ENCODE peak calls at places on chromosome 12, in four cellular contexts. T, D, N and B are unnamed samples.

GRCh38 chr12:132557969-132558856 is 52.2 kb downstream of the LRCOL1 start:
- DNase-seq in T (no peak), D (no peak), N (no peak), B (no peak)

GRCh38 chr12:3123729-3124128 is 46.5 kb downstream of the TSPAN9 start:
- DNase-seq in T (no peak), D (no peak), N (peak), B (no peak)

GRCh38 chr12:74899031-74899829 is 310.4 kb downstream of the KCNC2 start:
- DNase-seq in T (no peak), D (no peak), N (no peak), B (no peak)

GRCh38 chr12:32662665-32663064 is 16.4 kb upstream of the DNM1L start:
- DNase-seq in T (no peak), D (no peak), N (no peak), B (no peak)

GRCh38 chr12:123109319-123109772 is 41.5 kb downstream of the PITPNM2 start:
- DNase-seq in T (no peak), D (no peak), N (no peak), B (no peak)

GRCh38 chr12:13000935-13001724 is 1.1 kb upstream of the HEBP1 start:
- DNase-seq in T (peak), D (no peak), N (peak), B (no peak)

GRCh38 chr12:74129702-74130101 is 407.9 kb upstream of the ATXN7L3B start:
- DNase-seq in T (no peak), D (no peak), N (no peak), B (no peak)

GRCh38 chr12:21677622-21678277 is 20.1 kb upstream of the LDHB start:
- DNase-seq in T (no peak), D (no peak), N (no peak), B (no peak)

GRCh38 chr12:29844667-29845066 is 60.9 kb upstream of the TMTC1 start:
- DNase-seq in T (no peak), D (no peak), N (peak), B (no peak)

GRCh38 chr12:115849262-115849943 is 428.1 kb downstream of the MED13L start:
- DNase-seq in T (no peak), D (no peak), N (no peak), B (no peak)

GRCh38 chr12:11653215-11653753 is 3.8 kb downstream of the ETV6 start:
- DNase-seq in T (no peak), D (no peak), N (peak), B (peak)

GRCh38 chr12:6763380-6763779 is 2.8 kb upstream of the PTMS start:
- DNase-seq in T (no peak), D (no peak), N (no peak), B (no peak)
- H3K4me3 ChIP-seq in T (no peak), D (no peak), N (no peak), B (no peak)

GRCh38 chr12:41228066-41228820 is 40.1 kb downstream of the PDZRN4 start:
- DNase-seq in T (no peak), D (no peak), N (no peak), B (no peak)
- TF ChIP-seq CTCF in T (no peak), D (no peak), N (no peak), B (no peak)

GRCh38 chr12:6851153-6851920 is at the start of gene CDCA3:
- DNase-seq in T (peak), D (peak), N (peak), B (peak)

GRCh38 chr12:6850796-6851152 is 312 bp downstream of the CDCA3 start:
- DNase-seq in T (no peak), D (no peak), N (no peak), B (no peak)

GRCh38 chr12:6849976-6850560 is 1.0 kb downstream of the CDCA3 start:
- DNase-seq in T (no peak), D (no peak), N (no peak), B (no peak)

GRCh38 chr12:6847676-6848075 is 3.4 kb downstream of the CDCA3 start:
- DNase-seq in T (no peak), D (no peak), N (no peak), B (no peak)

GRCh38 chr12:6849427-6849826 is 1.7 kb downstream of the CDCA3 start:
- DNase-seq in T (no peak), D (no peak), N (no peak), B (no peak)
- H3K4me3 ChIP-seq in T (no peak), D (no peak), N (no peak), B (peak)

DNA sequence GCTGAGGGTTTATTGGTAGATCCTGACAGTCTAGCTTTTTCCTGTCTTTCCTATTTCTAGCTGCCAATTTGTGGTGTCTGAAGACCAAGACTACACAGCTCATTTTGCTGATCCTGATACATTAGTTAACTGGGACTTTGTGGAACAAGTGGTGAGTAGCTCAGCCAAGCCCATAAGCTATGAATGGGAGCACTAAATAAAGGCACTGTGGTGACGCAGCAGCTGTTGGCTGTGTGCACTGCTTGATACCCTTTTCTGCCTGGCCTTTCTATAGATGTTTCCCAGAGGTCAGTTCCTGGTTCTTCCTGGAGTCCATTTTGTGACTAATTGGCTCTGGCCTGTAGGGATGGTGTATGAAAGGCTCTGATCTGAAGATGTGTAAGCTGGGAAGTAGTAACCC is 20.5 kb downstream of the RNF10 start:
- DNase-seq in T (no peak), D (no peak), N (no peak), B (no peak)
- TF ChIP-seq CTCF in T (no peak), D (no peak), N (no peak), B (no peak)

GRCh38 chr12:38736821-38737220 is 168.6 kb downstream of the CPNE8 start:
- DNase-seq in T (no peak), D (no peak), N (peak), B (no peak)
- H3K4me3 ChIP-seq in T (no peak), D (no peak), N (no peak), B (no peak)

DNA sequence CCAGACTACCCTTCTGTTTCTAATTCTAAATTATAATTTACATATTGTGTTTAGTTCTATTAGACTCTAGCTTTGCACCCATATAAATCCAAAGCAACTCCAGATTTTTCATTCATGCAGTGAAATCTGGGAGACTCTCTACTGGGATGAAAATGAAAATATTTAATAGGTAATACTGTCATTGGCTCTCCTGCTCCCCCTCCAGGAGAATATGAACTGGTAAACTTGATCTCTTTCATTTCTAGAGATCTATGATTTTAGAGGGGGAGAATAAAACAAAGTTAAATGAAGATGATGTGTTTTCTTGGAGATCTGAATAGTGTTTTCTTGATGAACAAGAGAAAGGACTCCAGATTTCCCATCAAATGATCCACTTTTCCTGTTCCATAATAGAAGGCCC is 104.3 kb upstream of the TMCC3 start:
- DNase-seq in T (no peak), D (no peak), N (peak), B (no peak)
- TF ChIP-seq CTCF in T (no peak), D (peak), N (peak), B (no peak)

GRCh38 chr12:49539406-49540228 is 787 bp downstream of the KCNH3 start:
- DNase-seq in T (no peak), D (no peak), N (no peak), B (no peak)
- H3K4me3 ChIP-seq in T (no peak), D (peak), N (no peak), B (no peak)

GRCh38 chr12:6336859-6337744 is 4.8 kb downstream of the TNFRSF1A start:
- DNase-seq in T (no peak), D (no peak), N (peak), B (no peak)

GRCh38 chr12:6337958-6338406 is 3.9 kb downstream of the TNFRSF1A start:
- DNase-seq in T (no peak), D (no peak), N (peak), B (no peak)

GRCh38 chr12:6334940-6335450 is 6.9 kb downstream of the TNFRSF1A start:
- DNase-seq in T (peak), D (no peak), N (peak), B (no peak)

GRCh38 chr12:6335451-6336078 is 6.3 kb downstream of the TNFRSF1A start:
- DNase-seq in T (peak), D (no peak), N (peak), B (peak)

DNA sequence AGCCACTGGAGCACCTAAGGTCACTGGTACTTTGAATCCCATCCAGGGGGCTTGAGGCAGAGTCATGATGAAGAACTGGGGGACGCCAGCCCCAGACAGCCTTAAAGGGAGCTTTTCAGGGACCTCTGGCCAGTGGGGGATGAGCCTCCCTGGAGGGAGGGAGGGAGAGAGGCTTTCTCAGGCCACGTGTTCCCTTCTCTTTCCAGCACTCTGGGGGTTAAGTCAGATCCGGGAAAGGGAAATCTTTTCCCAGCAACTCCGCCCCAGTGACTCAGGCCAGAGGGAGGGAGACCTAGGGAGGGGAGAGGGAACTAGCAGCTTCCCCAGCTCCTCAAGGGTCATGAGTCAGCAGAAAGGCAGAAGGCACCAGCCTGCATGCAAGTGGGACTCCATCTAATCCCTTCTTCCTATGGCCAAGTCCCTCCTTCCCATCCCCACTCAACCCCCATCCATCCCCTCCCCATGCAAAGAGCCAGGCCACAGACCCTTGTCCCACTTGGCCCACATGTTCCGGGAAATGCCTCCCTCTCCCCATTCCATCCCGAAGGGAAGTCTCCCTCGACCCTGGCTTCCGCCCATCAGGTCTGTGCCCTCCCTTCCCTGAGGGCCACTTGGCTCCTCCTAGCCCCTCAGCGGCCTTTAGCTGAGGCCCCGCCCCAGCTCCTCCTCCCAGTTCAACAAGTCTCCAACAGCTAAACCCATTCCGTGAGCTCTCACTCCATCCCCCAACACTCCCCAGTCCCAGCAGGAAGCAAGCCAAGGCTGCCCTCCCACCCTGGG is 5.6 kb downstream of the TNFRSF1A start:
- DNase-seq in T (peak), D (peak), N (peak), B (no peak)
- TF ChIP-seq CTCF in T (no peak), D (no peak), N (no peak), B (no peak)

DNA sequence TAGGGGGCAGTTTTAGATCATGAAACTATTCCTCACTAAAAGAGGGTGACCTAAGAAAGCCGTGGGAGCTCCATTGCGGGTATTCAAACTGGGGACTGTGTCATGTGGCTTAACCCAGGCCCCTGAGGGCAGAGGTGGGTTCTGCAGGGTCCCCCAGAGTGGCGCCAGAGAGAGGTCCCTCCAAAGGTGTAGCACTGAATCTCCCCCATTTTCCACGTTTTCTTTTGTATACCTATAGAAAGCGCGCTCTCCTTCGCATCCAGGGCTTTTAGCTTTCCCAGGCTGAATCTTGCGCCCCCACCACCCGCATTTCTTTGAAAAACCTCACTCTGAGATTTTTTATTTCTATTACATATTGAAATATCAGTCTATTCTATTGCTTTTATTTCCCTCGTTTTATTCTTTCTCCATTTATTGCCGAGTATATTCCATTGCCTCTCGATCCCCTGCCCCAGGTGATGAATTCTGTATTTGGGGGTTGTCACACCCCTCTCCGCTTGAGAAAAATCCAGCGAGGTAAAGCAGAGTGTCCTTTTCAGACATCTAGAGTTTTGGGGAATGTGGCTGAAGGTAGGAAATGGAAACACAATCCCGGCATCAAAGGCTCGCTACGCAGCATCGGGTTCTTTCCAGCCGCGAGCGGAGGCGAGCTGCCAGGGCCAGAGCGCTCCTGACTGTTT is 895 bp upstream of the HOXC13 start:
- DNase-seq in T (no peak), D (no peak), N (no peak), B (no peak)
- H3K4me3 ChIP-seq in T (no peak), D (peak), N (no peak), B (no peak)